ENCODE peak calls at places on chromosomes 3 and 15, in four cellular contexts. X is H1, K is GM12878, H is K562. Y is an unnamed sample.
A peak's percentile ranks its signal among the peaks of the same experiment; 100 is the strongest.

GRCh38 chr15:60760646-60761504 is 281.9 kb upstream of the ICE2 start:
- DNase-seq in X (no peak), K (no peak), H (no peak), Y (no peak)

GRCh38 chr3:169128579-169128978 is 534.9 kb downstream of the MECOM start:
- DNase-seq in X (no peak), K (no peak), H (no peak), Y (no peak)

GRCh38 chr15:64507293-64507802 is 47.0 kb downstream of the ZNF609 start:
- DNase-seq in X (no peak), K (peak; percentile 48), H (peak; percentile 19), Y (peak; percentile 68)

GRCh38 chr3:73432021-73432722 is 192.6 kb downstream of the PDZRN3 start:
- DNase-seq in X (no peak), K (no peak), H (peak; percentile 47), Y (peak; percentile 68)

GRCh38 chr3:133675631-133676335 is 14.0 kb upstream of the TOPBP1 start:
- DNase-seq in X (no peak), K (no peak), H (no peak), Y (no peak)

GRCh38 chr3:183033746-183034145 is 53.4 kb upstream of the DCUN1D1 start:
- DNase-seq in X (no peak), K (no peak), H (no peak), Y (no peak)

GRCh38 chr3:52444860-52445793 is at the start of gene SEMA3G:
- DNase-seq in X (peak; percentile 56), K (no peak), H (peak; percentile 71), Y (peak; percentile 84)

GRCh38 chr3:120652281-120652680 is 29.8 kb downstream of the HGD start:
- DNase-seq in X (no peak), K (no peak), H (no peak), Y (peak; percentile 68)

GRCh38 chr15:25689592-25689991 is 173.5 kb downstream of the ATP10A start:
- DNase-seq in X (no peak), K (no peak), H (no peak), Y (no peak)

GRCh38 chr3:141959921-141960554 is 83.6 kb downstream of the ATP1B3 start:
- DNase-seq in X (no peak), K (no peak), H (no peak), Y (no peak)

GRCh38 chr15:61080209-61081027 is 148.7 kb downstream of the RORA start:
- DNase-seq in X (no peak), K (no peak), H (no peak), Y (no peak)

GRCh38 chr15:96585634-96586386 is 255.3 kb downstream of the NR2F2 start:
- DNase-seq in X (no peak), K (no peak), H (no peak), Y (peak; percentile 40)

GRCh38 chr3:142977399-142977728 is 13.9 kb upstream of the PAQR9 start:
- DNase-seq in X (no peak), K (no peak), H (peak; percentile 39), Y (no peak)

GRCh38 chr15:24076090-24076784 is 389.1 kb upstream of the NDN start:
- DNase-seq in X (no peak), K (no peak), H (no peak), Y (no peak)

GRCh38 chr3:83523470-83524073 is 1435.2 kb upstream of the CADM2 start:
- DNase-seq in X (peak; percentile 36), K (peak; percentile 11), H (no peak), Y (peak; percentile 25)

GRCh38 chr3:10528046-10528445 is 22.7 kb upstream of the ATP2B2 start:
- DNase-seq in X (no peak), K (no peak), H (no peak), Y (no peak)

GRCh38 chr3:183449391-183449790 is 21.0 kb upstream of the MCF2L2 start:
- DNase-seq in X (no peak), K (no peak), H (peak; percentile 31), Y (peak; percentile 28)

GRCh38 chr3:60017631-60018030 is 967.8 kb upstream of the CFAP20DC start:
- DNase-seq in X (no peak), K (peak; percentile 45), H (no peak), Y (no peak)

GRCh38 chr3:56467108-56467507 is 1.2 kb downstream of the ERC2 start:
- DNase-seq in X (peak; percentile 80), K (no peak), H (peak; percentile 52), Y (peak; percentile 89)

GRCh38 chr3:125189378-125190165 is 23.0 kb downstream of the SLC12A8 start:
- DNase-seq in X (no peak), K (no peak), H (no peak), Y (no peak)

GRCh38 chr3:9111349-9112265 is 137.8 kb downstream of the SRGAP3 start:
- DNase-seq in X (no peak), K (no peak), H (peak; percentile 64), Y (no peak)

DNA sequence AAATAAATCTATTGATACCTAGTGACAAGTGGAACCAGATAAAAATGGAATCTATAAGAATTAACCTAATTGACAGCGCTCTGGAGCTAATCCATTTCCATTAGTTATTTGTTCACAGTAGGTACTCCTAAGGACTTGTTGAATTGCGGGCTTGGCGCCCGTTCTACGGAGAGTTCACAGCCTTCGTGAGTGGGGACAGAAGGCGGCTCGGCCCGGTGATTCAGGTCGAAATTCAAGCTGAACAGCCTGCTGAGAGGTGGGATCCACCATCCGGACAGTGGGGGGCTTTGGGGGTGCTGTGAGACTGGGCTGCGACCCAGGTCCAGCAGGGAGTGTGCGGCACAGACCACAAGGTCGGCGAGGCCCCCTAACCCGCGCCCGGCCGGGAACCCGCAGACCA is 779 bp upstream of the CTNNB1 start:
- DNase-seq in X (no peak), K (no peak), H (no peak), Y (no peak)
- TF ChIP-seq NRF1 in X (no peak), K (no peak), H (no peak), Y (no peak)

GRCh38 chr3:195085356-195086130 is 185.4 kb downstream of the XXYLT1 start:
- DNase-seq in X (no peak), K (no peak), H (no peak), Y (no peak)
- TF ChIP-seq MAX in X (no peak), K (no peak), H (no peak), Y (no peak)

DNA sequence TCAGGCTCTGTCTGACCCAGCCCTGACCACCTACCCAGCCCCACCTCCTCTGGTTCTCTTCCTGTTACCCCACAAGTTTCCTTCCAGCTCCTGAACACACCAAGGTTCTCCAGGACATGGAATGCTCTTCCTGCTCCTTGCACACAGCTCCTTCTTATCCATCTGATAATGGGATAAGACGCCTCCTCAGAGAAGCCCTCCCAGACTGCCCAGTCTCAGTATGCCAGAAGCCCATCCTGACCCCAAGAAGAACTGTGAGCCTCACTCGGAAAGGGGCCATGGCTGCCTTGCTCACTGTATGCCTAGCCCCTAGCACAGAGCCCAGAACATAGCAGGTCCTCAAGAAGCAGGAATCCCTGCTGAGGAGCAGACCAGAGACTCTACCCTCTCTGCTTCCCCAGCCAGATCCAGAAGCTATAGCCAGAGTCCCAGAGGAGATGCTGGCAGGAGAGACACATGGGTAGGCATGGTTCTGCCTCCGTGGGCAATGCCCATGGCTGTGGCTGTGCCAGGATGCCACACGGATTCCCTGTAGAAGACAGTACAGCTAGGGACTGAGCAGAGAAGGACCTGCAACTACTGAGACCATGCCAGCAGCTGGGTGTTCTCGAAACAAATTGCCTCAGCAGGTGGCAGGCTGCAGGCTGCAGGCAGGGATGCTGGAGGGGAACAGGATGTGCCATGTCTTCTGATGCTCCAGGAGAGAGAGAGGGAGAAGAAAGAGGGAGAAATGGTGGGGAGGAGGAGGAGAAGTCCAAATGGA is 74.0 kb upstream of the LINGO1 start:
- DNase-seq in X (no peak), K (no peak), H (no peak), Y (no peak)
- H3K27me3 ChIP-seq in X (no peaks in the 10 kb centered on the region), K (peaks cover 2% of the 10 kb centered on the region), H (peaks cover 42% of the 10 kb centered on the region), Y (no peaks in the 10 kb centered on the region)

DNA sequence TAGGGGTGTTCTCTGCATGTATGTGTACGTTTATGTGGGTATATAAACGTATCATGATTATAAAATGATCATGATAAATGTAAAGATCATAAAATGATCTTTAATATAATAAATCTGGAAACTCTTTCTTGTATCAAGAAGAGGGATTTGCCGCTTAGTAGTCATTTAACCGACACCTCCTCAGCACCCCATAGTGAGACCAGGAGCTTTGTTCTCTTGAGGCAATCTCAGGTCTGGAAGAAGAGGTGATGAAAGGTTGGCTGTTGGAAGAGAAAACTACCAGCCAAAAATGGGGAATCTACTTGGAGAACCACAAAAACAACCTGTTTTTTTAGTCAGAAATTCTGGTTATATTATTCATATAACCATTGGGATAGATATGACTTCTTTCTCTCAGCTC is 38.7 kb downstream of the TGFBR2 start:
- DNase-seq in X (no peak), K (no peak), H (no peak), Y (no peak)
- TF ChIP-seq NRF1 in X (no peak), K (no peak), H (no peak), Y (no peak)

GRCh38 chr3:30548605-30549004 is 57.8 kb upstream of the TGFBR2 start:
- DNase-seq in X (no peak), K (no peak), H (peak; percentile 61), Y (peak; percentile 32)

GRCh38 chr3:30549600-30549999 is 56.8 kb upstream of the TGFBR2 start:
- DNase-seq in X (peak; percentile 56), K (no peak), H (no peak), Y (no peak)

GRCh38 chr3:30546934-30547333 is 59.5 kb upstream of the TGFBR2 start:
- DNase-seq in X (no peak), K (no peak), H (no peak), Y (no peak)

GRCh38 chr3:30542897-30543296 is 63.5 kb upstream of the TGFBR2 start:
- DNase-seq in X (no peak), K (no peak), H (no peak), Y (no peak)

DNA sequence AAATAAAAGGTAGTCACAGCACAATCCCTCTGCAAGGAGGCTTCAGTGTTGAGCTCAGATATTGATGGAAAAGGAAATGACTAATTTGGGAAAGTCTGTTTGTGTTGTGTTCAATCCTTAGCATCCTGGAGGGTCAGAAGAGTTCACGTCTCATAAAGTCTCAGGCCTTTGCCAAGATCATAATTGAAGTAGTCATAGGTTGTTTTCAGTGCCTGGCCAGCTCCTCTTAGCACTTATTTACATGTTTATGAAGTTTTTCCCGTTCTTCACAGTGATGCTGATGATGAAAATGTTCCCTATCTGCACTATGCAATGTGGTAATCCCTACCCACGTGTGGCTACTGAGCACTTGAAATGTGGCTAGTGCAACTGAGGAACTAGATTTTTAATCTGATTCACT is 61.6 kb upstream of the TGFBR2 start:
- DNase-seq in X (no peak), K (no peak), H (no peak), Y (no peak)
- TF ChIP-seq MAX in X (no peak), K (no peak), H (no peak), Y (no peak)

DNA sequence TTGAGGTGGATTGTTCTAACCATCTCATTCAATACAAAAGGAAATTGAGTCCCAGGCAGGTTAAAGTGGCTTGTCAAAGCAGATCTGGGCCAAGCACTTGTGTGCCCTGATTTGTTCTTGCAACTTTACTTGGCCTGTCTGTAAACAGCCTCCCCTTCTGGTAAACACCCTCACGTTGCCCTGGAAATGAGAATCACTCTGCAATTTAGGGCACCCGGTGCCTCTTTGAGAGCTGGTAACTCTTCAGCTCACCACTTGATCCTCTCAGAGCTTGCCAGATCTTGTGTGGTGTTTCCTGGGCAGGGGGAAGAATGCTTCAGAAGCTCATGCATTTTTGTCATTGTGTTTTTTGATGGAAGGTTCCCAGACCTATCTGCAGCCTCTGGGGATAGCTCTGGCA is 11.2 kb downstream of the MED12L start:
- DNase-seq in X (no peak), K (no peak), H (no peak), Y (no peak)
- H3K27me3 ChIP-seq in X (no peaks in the 10 kb centered on the region), K (peaks cover 1% of the 10 kb centered on the region), H (peaks cover 15% of the 10 kb centered on the region), Y (peaks cover 16% of the 10 kb centered on the region)

DNA sequence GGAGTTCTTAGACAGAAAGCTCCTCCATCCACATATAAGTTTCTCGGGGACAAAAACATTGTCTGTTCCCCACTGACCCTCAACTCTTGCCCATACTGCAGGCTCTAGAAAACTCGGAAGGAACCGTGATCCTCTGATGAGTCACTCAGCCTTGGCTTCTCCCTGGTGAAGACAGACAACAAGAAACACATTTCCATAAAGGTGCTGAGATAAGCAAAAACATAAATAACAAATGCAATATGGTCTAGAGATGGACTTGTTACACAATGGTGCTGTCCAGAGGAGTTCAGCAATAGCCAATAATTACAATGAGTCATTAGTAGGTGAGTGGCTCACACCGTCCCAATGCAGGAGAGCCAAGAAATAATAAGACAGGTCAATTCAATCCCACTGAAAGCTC is 43.7 kb downstream of the MAGI1 start:
- DNase-seq in X (no peak), K (no peak), H (no peak), Y (no peak)
- TF ChIP-seq NRF1 in X (no peak), K (no peak), H (no peak), Y (no peak)

Y was measured in SK-N-SH.